ENCODE peak calls at places on chromosome 5, in eight cellular contexts. G is tibial nerve, L is ascending aorta, U is cardiac muscle cell, Q is PC-3, D is right atrium auricular region, K is cardiac fibroblast, H is tibial artery. Z is an unnamed sample.

GRCh38 chr5:174311531-174312269 is 266.2 kb downstream of the NSG2 start:
- DNase-seq in G (peak; percentile 47), L (no peak), U (peak; percentile 74), Q (peak; percentile 68), D (no peak), K (peak; percentile 58), H (no peak), Z (peak; percentile 42)

GRCh38 chr5:14753947-14754346 is 89.4 kb downstream of the OTULIN start:
- DNase-seq in G (no peak), L (no peak), U (no peak), Q (no peak), D (no peak), K (no peak), H (no peak), Z (no peak)

GRCh38 chr5:102801375-102801774 is 46.3 kb downstream of the PAM start:
- DNase-seq in G (no peak), L (no peak), U (no peak), Q (no peak), D (no peak), K (no peak), H (no peak), Z (no peak)

GRCh38 chr5:41755705-41756104 is 114.5 kb downstream of the OXCT1 start:
- DNase-seq in G (no peak), L (no peak), U (no peak), Q (no peak), D (no peak), K (no peak), H (no peak), Z (no peak)

GRCh38 chr5:141508808-141509611 is 20.1 kb downstream of the PCDHGC5 start:
- DNase-seq in G (peak; percentile 67), L (peak; percentile 61), U (peak; percentile 96), Q (peak; percentile 79), D (peak; percentile 88), K (peak; percentile 97), H (peak; percentile 92), Z (peak; percentile 95)

GRCh38 chr5:135326296-135327240 is 72.5 kb downstream of the MACROH2A1 start:
- DNase-seq in G (no peak), L (no peak), U (no peak), Q (no peak), D (no peak), K (no peak), H (peak; percentile 62), Z (no peak)

GRCh38 chr5:64015824-64016223 is 53.6 kb upstream of the HTR1A start:
- DNase-seq in G (no peak), L (no peak), U (no peak), Q (no peak), D (no peak), K (no peak), H (no peak), Z (no peak)

GRCh38 chr5:38329132-38329715 is 70.9 kb downstream of the EGFLAM start:
- DNase-seq in G (no peak), L (no peak), U (peak; percentile 23), Q (peak; percentile 78), D (no peak), K (peak; percentile 58), H (no peak), Z (peak; percentile 74)

GRCh38 chr5:149730620-149731331 is 666 bp downstream of the PPARGC1B start:
- DNase-seq in G (no peak), L (no peak), U (peak; percentile 30), Q (peak; percentile 47), D (no peak), K (peak; percentile 14), H (peak; percentile 76), Z (peak; percentile 36)

GRCh38 chr5:172945151-172945550 is 14.1 kb upstream of the RPL26L1 start:
- DNase-seq in G (no peak), L (no peak), U (no peak), Q (no peak), D (no peak), K (no peak), H (no peak), Z (no peak)

GRCh38 chr5:104573979-104574709 is 1011.6 kb upstream of the NUDT12 start:
- DNase-seq in G (no peak), L (no peak), U (no peak), Q (no peak), D (no peak), K (no peak), H (no peak), Z (no peak)

GRCh38 chr5:67552773-67553172 is 356.2 kb upstream of the CD180 start:
- DNase-seq in G (no peak), L (no peak), U (no peak), Q (no peak), D (no peak), K (no peak), H (no peak), Z (no peak)

DNA sequence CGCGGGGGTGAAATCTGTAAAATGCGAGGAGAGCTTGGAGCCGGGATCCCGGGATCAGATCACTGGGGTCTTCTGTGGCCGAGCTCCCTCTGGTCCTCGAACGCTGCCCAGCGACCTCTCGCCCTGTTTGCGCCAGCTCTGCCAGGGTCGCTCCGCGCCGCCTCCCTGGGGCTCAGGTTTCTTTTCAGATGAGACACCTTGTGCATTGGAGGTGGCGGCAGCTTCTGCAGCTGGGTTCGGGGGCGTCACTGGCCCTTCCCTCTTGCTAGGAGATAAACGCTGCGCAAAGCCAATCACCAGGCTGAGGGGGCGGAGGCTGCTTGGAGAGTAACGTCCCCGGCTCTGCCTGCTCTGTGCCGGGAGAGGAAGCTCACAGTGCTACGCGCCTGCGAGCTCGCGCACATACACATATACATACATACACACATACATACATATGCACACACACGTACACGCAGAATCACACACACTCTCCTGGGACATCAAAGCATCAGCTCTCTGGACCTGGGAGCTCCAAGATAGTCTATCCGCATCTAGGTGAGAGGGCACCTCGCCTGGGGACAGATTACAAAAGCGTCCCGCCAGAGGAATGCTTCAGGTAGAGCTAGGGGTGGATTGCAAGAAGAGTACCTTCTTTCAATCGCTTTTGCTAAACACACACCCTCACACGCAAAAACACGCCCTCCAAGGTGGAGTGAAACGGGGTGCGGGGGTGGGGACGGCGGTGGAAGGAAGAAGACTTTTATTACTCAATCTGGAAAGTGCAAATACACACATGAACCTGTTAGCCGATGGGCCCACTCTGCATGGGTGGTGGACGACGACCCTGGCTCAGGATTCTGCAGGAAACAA is at the start of gene ST8SIA4:
- DNase-seq in G (peak; percentile 70), L (peak; percentile 75), U (peak; percentile 65), Q (peak; percentile 85), D (peak; percentile 86), K (peak; percentile 62), H (peak; percentile 80), Z (peak; percentile 81)
- H3K4me3 ChIP-seq in G (peak within 1 kb of the TSS; percentile 53), L (peak within 1 kb of the TSS; percentile 62), U (peak within 1 kb of the TSS; percentile 27), Q (peak within 1 kb of the TSS; percentile 72), D (peak within 1 kb of the TSS; percentile 47), K (peak within 1 kb of the TSS; percentile 53), H (peak within 1 kb of the TSS; percentile 50), Z (peak within 1 kb of the TSS; percentile 42)

DNA sequence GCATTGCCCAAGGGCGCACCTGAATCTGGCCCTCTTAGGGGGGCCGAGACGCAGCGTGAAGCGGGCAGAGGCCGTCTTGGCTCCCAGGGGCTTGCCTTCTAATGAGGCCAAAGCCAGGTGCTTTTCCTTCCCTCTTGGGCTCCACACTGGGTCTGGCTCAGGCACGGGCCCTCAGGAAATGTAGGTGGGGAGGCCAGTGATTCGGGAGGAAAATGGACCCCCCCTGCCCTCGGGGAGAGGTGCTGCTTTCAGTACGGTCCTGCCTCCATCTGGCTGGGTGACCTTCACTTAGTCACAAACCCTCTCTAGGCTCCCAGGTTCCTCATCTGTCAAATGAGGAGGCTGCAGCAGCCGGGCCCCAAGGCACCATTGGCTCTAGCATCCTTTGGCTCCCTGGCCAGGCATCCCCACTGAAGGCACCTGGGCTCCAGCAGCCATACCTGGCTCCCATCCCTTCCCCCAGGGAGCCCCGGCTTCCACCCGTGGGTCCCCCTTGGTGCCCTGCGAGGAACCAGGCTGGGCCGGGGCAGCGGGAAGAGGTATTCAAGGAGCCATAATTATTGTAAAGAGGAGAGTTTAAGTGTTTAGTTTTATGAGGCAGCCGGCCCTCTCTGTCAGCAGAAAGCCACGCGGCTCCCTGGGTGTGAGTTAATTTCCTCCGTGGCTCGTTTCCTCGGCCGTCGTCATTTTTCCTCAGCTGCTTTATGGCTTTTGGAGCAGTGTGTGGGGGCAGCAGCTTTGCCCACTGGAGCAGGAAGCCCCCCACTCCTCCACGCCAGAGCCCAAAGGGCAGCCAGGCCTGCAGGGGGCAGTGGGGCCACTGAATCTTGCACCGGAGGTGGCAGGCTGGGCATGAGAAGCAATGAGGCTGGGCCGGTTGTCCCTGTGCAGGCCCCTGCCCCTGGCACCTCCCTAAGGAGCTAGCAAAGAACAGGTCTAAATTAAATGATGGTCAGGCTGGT is 24.9 kb upstream of the UNC5A start:
- DNase-seq in G (no peak), L (no peak), U (no peak), Q (no peak), D (no peak), K (no peak), H (no peak), Z (no peak)
- TF ChIP-seq CTCF in G (no peak), L (no peak), U (no peak), Q (no peak), D (no peak), K (no peak), H (no peak), Z (no peak)

DNA sequence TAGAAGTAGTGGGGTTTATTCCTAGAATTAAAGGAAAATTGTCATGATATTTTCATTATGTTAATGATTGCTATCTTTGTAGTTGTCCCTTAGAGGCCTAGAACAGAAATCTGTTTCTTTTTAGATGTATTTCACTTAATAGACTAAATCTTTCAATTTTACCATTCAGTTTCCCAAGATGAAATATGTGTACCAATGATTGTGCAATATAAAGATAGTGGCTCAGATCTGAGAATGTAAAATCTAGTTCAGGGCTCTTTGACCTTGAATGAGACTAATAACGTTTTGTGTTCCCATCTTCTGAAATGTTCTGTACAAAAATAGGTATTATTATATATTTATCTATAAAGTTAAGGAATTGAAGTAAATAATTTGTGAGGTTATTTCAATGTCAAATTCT is 947.9 kb downstream of the DTWD2 start:
- DNase-seq in G (no peak), L (no peak), U (no peak), Q (no peak), D (no peak), K (no peak), H (no peak), Z (no peak)
- H3K4me3 ChIP-seq in G (no peak overlapping the region), L (no peak overlapping the region), U (no peak overlapping the region), Q (no peak overlapping the region), D (no peak overlapping the region), K (no peak overlapping the region), H (no peak overlapping the region), Z (no peak overlapping the region)

GRCh38 chr5:77431286-77431685 is 60.8 kb downstream of the WDR41 start:
- DNase-seq in G (no peak), L (no peak), U (no peak), Q (peak; percentile 85), D (no peak), K (no peak), H (no peak), Z (no peak)

GRCh38 chr5:77438057-77438456 is 54.1 kb downstream of the WDR41 start:
- DNase-seq in G (no peak), L (no peak), U (no peak), Q (no peak), D (no peak), K (no peak), H (no peak), Z (no peak)

GRCh38 chr5:77431719-77432118 is 60.4 kb downstream of the WDR41 start:
- DNase-seq in G (no peak), L (no peak), U (no peak), Q (no peak), D (no peak), K (no peak), H (no peak), Z (no peak)

DNA sequence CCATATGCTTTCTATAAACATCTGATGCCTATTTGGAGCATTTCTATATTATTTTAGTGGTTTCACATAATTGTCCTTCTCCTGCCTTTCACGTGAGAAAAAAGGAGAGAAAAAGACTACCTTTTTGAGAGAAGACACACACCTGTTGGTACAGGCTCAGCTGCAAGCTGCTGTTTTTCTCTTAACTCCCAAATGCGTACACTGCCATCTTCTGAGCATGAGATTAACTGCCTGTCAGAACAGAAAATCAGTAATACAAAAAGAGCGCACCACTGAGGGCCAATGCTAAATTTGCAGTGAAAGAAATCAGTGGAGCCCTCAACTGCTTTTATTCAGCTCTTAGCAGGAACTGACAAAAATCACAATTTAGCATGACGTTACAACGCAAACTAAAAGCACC is 54.9 kb downstream of the WDR41 start:
- DNase-seq in G (no peak), L (no peak), U (peak; percentile 12), Q (peak; percentile 12), D (no peak), K (no peak), H (no peak), Z (peak; percentile 17)
- TF ChIP-seq CTCF in G (no peak), L (peak; percentile 57), U (no peak), Q (peak; percentile 53), D (no peak), K (no peak), H (peak; percentile 31), Z (peak; percentile 40)

Z was measured in epithelial cell of esophagus.